ENCODE peak calls at places on chromosomes 3 and 15, in six cellular contexts. D is colonic mucosa, P is heart right ventricle, U is GM23338, R is mucosa of descending colon, J is A549. O is an unnamed sample.
A peak's percentile ranks its signal among the peaks of the same experiment; 100 is the strongest.

GRCh38 chr15:65629548-65629947 is 7.8 kb downstream of the SLC24A1 start:
- DNase-seq in D (no peak), P (no peak), U (no peak), R (no peak), J (no peak), O (no peak)

GRCh38 chr15:37016287-37016686 is 84.1 kb downstream of the MEIS2 start:
- DNase-seq in D (no peak), P (peak; percentile 24), U (no peak), R (no peak), J (no peak), O (no peak)

GRCh38 chr15:29942548-29942947 is 120.3 kb upstream of the TJP1 start:
- DNase-seq in D (no peak), P (no peak), U (no peak), R (no peak), J (no peak), O (no peak)

GRCh38 chr15:67049351-67050044 is 15.9 kb upstream of the SMAD3 start:
- DNase-seq in D (peak; percentile 69), P (no peak), U (no peak), R (no peak), J (peak; percentile 96), O (peak; percentile 77)

GRCh38 chr15:58755956-58756355 is 6.4 kb upstream of the ADAM10 start:
- DNase-seq in D (no peak), P (no peak), U (no peak), R (no peak), J (no peak), O (no peak)

GRCh38 chr3:39911465-39912309 is 102.3 kb downstream of the MYRIP start:
- DNase-seq in D (no peak), P (peak; percentile 15), U (peak; percentile 53), R (no peak), J (no peak), O (no peak)

GRCh38 chr3:123692041-123692440 is 107.2 kb upstream of the HACD2 start:
- DNase-seq in D (no peak), P (no peak), U (no peak), R (no peak), J (no peak), O (no peak)

GRCh38 chr3:50010959-50011358 is 71.0 kb downstream of the RBM6 start:
- DNase-seq in D (no peak), P (no peak), U (no peak), R (no peak), J (no peak), O (no peak)

GRCh38 chr3:113097821-113098516 is 107.2 kb downstream of the GTPBP8 start:
- DNase-seq in D (no peak), P (no peak), U (no peak), R (no peak), J (peak; percentile 78), O (no peak)

GRCh38 chr15:56672721-56673120 is 60.6 kb downstream of the ZNF280D start:
- DNase-seq in D (no peak), P (no peak), U (no peak), R (no peak), J (no peak), O (no peak)

GRCh38 chr15:67892559-67893377 is 52.9 kb upstream of the RNU6-1 start:
- DNase-seq in D (no peak), P (no peak), U (no peak), R (no peak), J (peak; percentile 34), O (peak; percentile 74)

GRCh38 chr15:94383706-94384105 is 152.3 kb downstream of the MCTP2 start:
- DNase-seq in D (no peak), P (no peak), U (no peak), R (no peak), J (no peak), O (no peak)

GRCh38 chr3:112818289-112818688 is 28.4 kb downstream of the CD200R1L start:
- DNase-seq in D (no peak), P (no peak), U (no peak), R (no peak), J (no peak), O (no peak)

DNA sequence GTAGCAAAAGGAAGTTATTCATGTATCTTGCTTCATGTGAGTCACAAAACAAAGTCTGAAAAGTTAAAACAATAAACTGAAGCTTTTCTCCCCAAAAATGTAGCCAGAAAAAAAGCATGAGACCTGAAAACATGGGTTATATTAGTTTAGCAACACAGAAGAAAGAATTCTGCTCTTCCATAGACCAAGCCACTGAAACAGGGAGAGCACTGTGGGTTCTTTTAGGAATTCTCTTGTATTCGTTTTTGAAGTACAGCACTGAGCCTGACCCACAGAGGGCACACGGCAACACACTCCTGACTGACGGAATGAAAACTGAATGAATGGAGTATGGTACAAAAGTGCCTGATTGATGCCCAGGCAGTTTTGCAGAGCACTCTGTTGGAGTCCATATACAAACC is 66.6 kb downstream of the TM4SF4 start:
- DNase-seq in D (no peak), P (no peak), U (no peak), R (no peak), J (peak; percentile 78), O (no peak)
- H3K4me3 ChIP-seq in D (no peak overlapping the region), P (no peak overlapping the region), U (no peak overlapping the region), R (no peak overlapping the region), J (peak overlapping the region; percentile 35), O (no peak overlapping the region)

GRCh38 chr15:89750560-89751542 is at the start of gene MESP1:
- DNase-seq in D (peak; percentile 91), P (peak; percentile 87), U (peak; percentile 97), R (peak; percentile 95), J (peak; percentile 96), O (peak; percentile 85)

GRCh38 chr15:89749526-89749925 is 1.5 kb downstream of the MESP1 start:
- DNase-seq in D (no peak), P (no peak), U (no peak), R (no peak), J (no peak), O (no peak)

GRCh38 chr15:89753855-89754254 is 2.8 kb upstream of the MESP1 start:
- DNase-seq in D (no peak), P (no peak), U (no peak), R (no peak), J (no peak), O (no peak)

GRCh38 chr15:89749951-89750559 is 994 bp downstream of the MESP1 start:
- DNase-seq in D (no peak), P (no peak), U (no peak), R (no peak), J (no peak), O (no peak)

DNA sequence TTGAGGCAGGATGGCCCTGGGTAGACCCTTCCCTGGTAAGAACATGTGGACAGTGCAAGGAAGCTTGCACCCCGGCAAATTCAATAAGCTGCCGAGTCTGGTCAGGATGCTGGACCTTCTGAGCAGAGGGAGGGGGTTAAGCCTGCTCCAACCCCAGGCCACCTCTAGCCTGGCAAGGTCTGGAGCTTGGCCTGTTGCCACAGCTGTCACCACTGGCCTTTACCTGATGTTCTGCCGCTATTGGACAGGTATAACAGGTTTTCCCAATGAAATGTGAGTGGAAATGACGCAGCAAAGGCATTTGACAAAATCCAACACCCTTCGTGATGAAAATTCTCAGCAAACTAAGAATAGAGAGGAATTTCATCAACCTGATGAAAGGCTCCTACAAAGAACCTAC is 699 bp upstream of the MESP1 start:
- DNase-seq in D (no peak), P (no peak), U (no peak), R (no peak), J (no peak), O (no peak)
- H3K4me3 ChIP-seq in D (no peak overlapping the region), P (no peak overlapping the region), U (peak overlapping the region; percentile 69), R (no peak overlapping the region), J (peak overlapping the region; percentile 60), O (no peak overlapping the region)

GRCh38 chr3:62186967-62187366 is 186.4 kb downstream of the FEZF2 start:
- DNase-seq in D (no peak), P (no peak), U (peak; percentile 78), R (no peak), J (no peak), O (no peak)

GRCh38 chr3:62193586-62194345 is 179.6 kb downstream of the FEZF2 start:
- DNase-seq in D (no peak), P (no peak), U (no peak), R (no peak), J (no peak), O (no peak)

GRCh38 chr3:62184559-62184958 is 188.8 kb downstream of the FEZF2 start:
- DNase-seq in D (no peak), P (no peak), U (peak; percentile 35), R (no peak), J (no peak), O (no peak)

GRCh38 chr3:62189376-62189698 is 184.0 kb downstream of the FEZF2 start:
- DNase-seq in D (no peak), P (no peak), U (no peak), R (no peak), J (no peak), O (no peak)

DNA sequence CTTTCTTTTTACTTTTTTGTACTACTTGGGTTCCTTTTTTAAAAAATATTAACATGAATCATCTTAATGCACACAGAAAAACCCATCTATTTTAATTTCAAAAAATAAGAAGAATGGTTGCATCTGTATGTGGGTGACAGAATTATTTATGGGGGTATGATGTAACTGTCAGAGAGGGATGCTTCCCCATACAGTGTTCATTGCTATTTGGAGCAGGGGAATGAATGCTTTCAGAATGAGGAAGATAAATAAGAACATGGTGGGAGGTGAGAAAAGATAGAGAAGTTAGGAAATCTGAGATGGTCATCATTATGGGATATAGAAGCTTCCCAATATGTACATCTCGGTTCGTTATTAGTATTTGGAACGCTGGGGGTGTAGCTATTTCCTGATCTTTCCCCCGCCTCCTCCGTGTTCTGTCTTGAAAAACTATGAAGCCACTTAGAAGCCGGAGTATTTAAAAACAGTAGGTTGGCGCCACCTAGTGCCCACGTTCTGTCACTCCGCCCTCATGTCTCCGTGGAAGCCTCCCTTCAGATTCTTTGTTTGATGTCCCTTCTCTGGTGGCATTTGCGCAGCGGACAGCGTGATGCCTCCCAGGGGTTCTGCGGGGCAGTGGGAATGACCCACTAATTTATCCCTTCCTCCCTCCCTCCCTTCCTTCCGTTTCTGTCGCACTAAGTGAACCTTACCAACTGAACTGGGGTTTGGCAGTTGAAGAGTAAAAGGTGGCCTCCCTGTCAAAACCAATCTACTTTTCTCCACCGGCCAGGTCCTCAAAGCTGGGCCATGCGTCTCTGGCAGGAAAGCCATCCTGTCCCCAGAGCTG is 184.6 kb downstream of the FEZF2 start:
- DNase-seq in D (peak; percentile 65), P (peak; percentile 74), U (peak; percentile 90), R (no peak), J (peak; percentile 61), O (peak; percentile 85)
- H3K4me3 ChIP-seq in D (no peak overlapping the region), P (no peak overlapping the region), U (no peak overlapping the region), R (no peak overlapping the region), J (no peak overlapping the region), O (peak overlapping the region; percentile 15)

GRCh38 chr15:51702710-51703109 is 21.4 kb downstream of the SCG3 start:
- DNase-seq in D (no peak), P (no peak), U (no peak), R (no peak), J (no peak), O (no peak)

GRCh38 chr15:51706347-51706746 is 25.0 kb downstream of the SCG3 start:
- DNase-seq in D (no peak), P (no peak), U (no peak), R (no peak), J (no peak), O (no peak)

GRCh38 chr15:51706931-51707608 is 25.8 kb downstream of the SCG3 start:
- DNase-seq in D (no peak), P (no peak), U (no peak), R (no peak), J (no peak), O (no peak)

DNA sequence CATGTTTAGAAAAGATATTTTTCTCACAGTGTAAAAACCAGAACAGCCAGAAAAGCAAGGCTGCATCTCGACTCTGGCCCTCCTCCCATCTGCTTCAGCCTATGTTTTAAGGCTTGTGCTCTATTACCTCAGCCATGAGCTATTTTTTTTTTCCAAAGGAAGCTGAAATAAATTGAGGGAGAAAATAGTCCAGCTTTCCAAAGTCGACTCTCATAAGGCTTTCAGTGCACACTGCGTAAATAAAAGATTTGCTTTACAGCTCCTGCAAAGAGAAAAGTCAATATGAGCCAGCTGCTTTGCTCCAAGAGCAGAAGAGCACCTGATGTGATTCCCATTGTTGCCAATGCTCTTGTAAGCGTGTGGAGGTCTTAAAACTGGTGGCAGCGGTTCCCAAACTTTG is 26.7 kb downstream of the SCG3 start:
- DNase-seq in D (peak; percentile 30), P (no peak), U (no peak), R (no peak), J (no peak), O (no peak)
- H3K4me3 ChIP-seq in D (no peak overlapping the region), P (no peak overlapping the region), U (no peak overlapping the region), R (no peak overlapping the region), J (no peak overlapping the region), O (no peak overlapping the region)

O was measured in tibial artery.